ENCODE peak calls at places on chromosomes 12 and 14, in five cellular contexts. One of them, this sample, is unnamed.

GRCh38 chr14:20686386-20687143 is 2.0 kb upstream of the ANG start:
- DNase-seq in AG10803: no peak
- DNase-seq in NB4: no peak
- DNase-seq in right lobe of liver: no peak
- DNase-seq in aorta: no peak
- DNase-seq in this sample: peak

GRCh38 chr12:51368640-51369517 is 22.3 kb downstream of the GALNT6 start:
- DNase-seq in AG10803: no peak
- DNase-seq in NB4: peak
- DNase-seq in right lobe of liver: peak
- DNase-seq in aorta: peak
- DNase-seq in this sample: no peak

GRCh38 chr14:75003250-75004027 is 718 bp downstream of the EIF2B2 start:
- DNase-seq in AG10803: no peak
- DNase-seq in NB4: peak
- DNase-seq in right lobe of liver: no peak
- DNase-seq in aorta: no peak
- DNase-seq in this sample: no peak

GRCh38 chr12:13183621-13184020 is 12.9 kb upstream of the EMP1 start:
- DNase-seq in AG10803: no peak
- DNase-seq in NB4: no peak
- DNase-seq in right lobe of liver: no peak
- DNase-seq in aorta: no peak
- DNase-seq in this sample: no peak

GRCh38 chr14:59176764-59177163 is 11.7 kb upstream of the DAAM1 start:
- DNase-seq in AG10803: no peak
- DNase-seq in NB4: no peak
- DNase-seq in right lobe of liver: no peak
- DNase-seq in aorta: no peak
- DNase-seq in this sample: no peak

GRCh38 chr12:90940872-90941499 is 14.0 kb downstream of the CCER1 start:
- DNase-seq in AG10803: peak
- DNase-seq in NB4: peak
- DNase-seq in right lobe of liver: no peak
- DNase-seq in aorta: no peak
- DNase-seq in this sample: no peak

GRCh38 chr14:68573126-68573525 is 219.7 kb downstream of the ZFP36L1 start:
- DNase-seq in AG10803: no peak
- DNase-seq in NB4: no peak
- DNase-seq in right lobe of liver: no peak
- DNase-seq in aorta: no peak
- DNase-seq in this sample: no peak

GRCh38 chr14:35742448-35742847 is 66.6 kb downstream of the RALGAPA1 start:
- DNase-seq in AG10803: no peak
- DNase-seq in NB4: no peak
- DNase-seq in right lobe of liver: no peak
- DNase-seq in aorta: no peak
- DNase-seq in this sample: no peak

GRCh38 chr12:10716704-10717315 is 6.3 kb downstream of the YBX3 start:
- DNase-seq in AG10803: peak
- DNase-seq in NB4: peak
- DNase-seq in right lobe of liver: no peak
- DNase-seq in aorta: peak
- DNase-seq in this sample: peak

GRCh38 chr14:64723691-64724577 is 19.7 kb downstream of the PLEKHG3 start:
- DNase-seq in AG10803: no peak
- DNase-seq in NB4: no peak
- DNase-seq in right lobe of liver: peak
- DNase-seq in aorta: no peak
- DNase-seq in this sample: no peak

GRCh38 chr14:89351364-89351957 is 65.6 kb downstream of the FOXN3 start:
- DNase-seq in AG10803: peak
- DNase-seq in NB4: peak
- DNase-seq in right lobe of liver: peak
- DNase-seq in aorta: no peak
- DNase-seq in this sample: no peak

GRCh38 chr12:131923260-131923659 is 5.8 kb upstream of the PUS1 start:
- DNase-seq in AG10803: no peak
- DNase-seq in NB4: no peak
- DNase-seq in right lobe of liver: no peak
- DNase-seq in aorta: no peak
- DNase-seq in this sample: no peak

GRCh38 chr12:67534671-67535070 is 113.9 kb upstream of the DYRK2 start:
- DNase-seq in AG10803: peak
- DNase-seq in NB4: no peak
- DNase-seq in right lobe of liver: no peak
- DNase-seq in aorta: peak
- DNase-seq in this sample: peak

GRCh38 chr14:104460920-104461651 is 118.5 kb upstream of the C14orf180 start:
- DNase-seq in AG10803: no peak
- DNase-seq in NB4: no peak
- DNase-seq in right lobe of liver: no peak
- DNase-seq in aorta: no peak
- DNase-seq in this sample: no peak

GRCh38 chr12:68119724-68120211 is 39.8 kb downstream of the IFNG start:
- DNase-seq in AG10803: no peak
- DNase-seq in NB4: no peak
- DNase-seq in right lobe of liver: no peak
- DNase-seq in aorta: no peak
- DNase-seq in this sample: no peak

This sample was measured in SJSA1.